ENCODE peak calls at places on chromosomes 2 and 18, in seven cellular contexts. N is GM12891, T is GM12878, J is SK-N-SH, R is GM12892, O is H1, G is HepG2. H is an unnamed sample.

GRCh38 chr2:165122521-165122920 is 81.3 kb downstream of the SCN3A start:
- DNase-seq in N (no peak), T (no peak), J (no peak), R (no peak), O (no peak), G (no peak), H (no peak)

GRCh38 chr2:75614062-75614710 is 32.4 kb upstream of the MRPL19 start:
- DNase-seq in N (no peak), T (no peak), J (no peak), R (no peak), O (no peak), G (no peak), H (no peak)

GRCh38 chr18:74286106-74286856 is 5.5 kb downstream of the CYB5A start:
- DNase-seq in N (no peak), T (no peak), J (no peak), R (no peak), O (no peak), G (no peak), H (no peak)

GRCh38 chr18:12497296-12497695 is 89.6 kb downstream of the PRELID3A start:
- DNase-seq in N (no peak), T (no peak), J (no peak), R (no peak), O (no peak), G (no peak), H (no peak)

GRCh38 chr2:74768401-74768914 is 65.5 kb upstream of the HK2 start:
- DNase-seq in N (no peak), T (no peak), J (no peak), R (no peak), O (no peak), G (no peak), H (no peak)

GRCh38 chr2:148259674-148260073 is 238.8 kb downstream of the MBD5 start:
- DNase-seq in N (no peak), T (no peak), J (no peak), R (no peak), O (no peak), G (no peak), H (no peak)

GRCh38 chr2:97718051-97718882 is 4.9 kb downstream of the ZAP70 start:
- DNase-seq in N (peak; percentile 69), T (no peak), J (no peak), R (peak; percentile 59), O (no peak), G (no peak), H (no peak)

GRCh38 chr18:79525556-79526467 is 130.1 kb downstream of the NFATC1 start:
- DNase-seq in N (no peak), T (no peak), J (no peak), R (no peak), O (peak; percentile 63), G (no peak), H (no peak)

GRCh38 chr2:238965371-238966273 is 117.7 kb downstream of the TWIST2 start:
- DNase-seq in N (no peak), T (no peak), J (no peak), R (no peak), O (no peak), G (no peak), H (no peak)

GRCh38 chr2:238963970-238964331 is 116.1 kb downstream of the TWIST2 start:
- DNase-seq in N (no peak), T (no peak), J (no peak), R (no peak), O (no peak), G (no peak), H (no peak)

GRCh38 chr2:238966274-238966937 is 118.5 kb downstream of the TWIST2 start:
- DNase-seq in N (no peak), T (no peak), J (no peak), R (no peak), O (no peak), G (no peak), H (no peak)

GRCh38 chr2:238964544-238965113 is 116.7 kb downstream of the TWIST2 start:
- DNase-seq in N (no peak), T (no peak), J (no peak), R (no peak), O (no peak), G (no peak), H (no peak)

DNA sequence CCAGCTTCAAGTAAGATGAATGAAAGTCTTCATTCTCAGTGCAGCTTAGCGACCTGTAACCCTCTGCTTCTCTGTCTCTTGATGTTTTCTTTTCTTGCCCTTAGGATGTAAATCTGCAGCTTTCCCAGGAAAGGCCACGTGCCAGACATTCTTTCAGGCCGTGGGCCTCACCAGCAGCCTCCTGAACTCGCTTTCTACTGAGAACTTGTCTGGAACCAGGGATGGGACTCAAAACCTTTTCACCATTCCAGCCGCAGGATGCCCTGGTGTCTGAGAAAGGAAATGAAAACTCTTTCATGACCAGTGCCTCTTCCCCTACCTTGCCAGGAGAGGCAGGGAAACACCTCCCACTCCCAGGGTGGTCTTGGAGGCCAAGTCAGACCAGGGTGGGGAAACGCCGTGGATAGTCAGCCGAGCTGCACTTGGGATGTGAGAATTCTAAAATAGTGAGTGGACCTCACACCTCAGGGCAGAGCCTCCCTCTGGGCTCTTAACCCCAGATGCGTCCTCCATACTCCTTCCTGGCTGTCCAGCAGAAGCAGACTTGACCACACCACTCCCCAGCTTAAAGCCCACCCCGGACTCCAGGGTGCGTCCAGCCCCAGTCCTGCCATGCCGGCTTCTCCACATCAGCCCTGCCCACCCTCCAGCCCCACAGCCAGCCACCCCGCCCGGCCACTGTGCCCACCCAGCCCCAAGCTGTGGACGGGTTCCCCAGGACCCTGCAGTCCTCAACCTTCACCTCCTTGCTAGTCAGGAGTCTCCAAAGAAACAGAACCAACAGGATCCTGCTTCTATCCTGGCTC is 115.5 kb downstream of the TWIST2 start:
- DNase-seq in N (no peak), T (no peak), J (no peak), R (no peak), O (no peak), G (no peak), H (no peak)
- TF ChIP-seq TAF1 in N (no peak), T (no peak), J (no peak), R (no peak), O (no peak), G (no peak), H (no peak)

GRCh38 chr2:101052147-101052546 is 50.1 kb downstream of the RPL31 start:
- DNase-seq in N (no peak), T (no peak), J (no peak), R (no peak), O (no peak), G (no peak), H (no peak)

GRCh38 chr2:101053117-101053516 is 51.0 kb downstream of the RPL31 start:
- DNase-seq in N (no peak), T (no peak), J (no peak), R (no peak), O (no peak), G (no peak), H (no peak)

DNA sequence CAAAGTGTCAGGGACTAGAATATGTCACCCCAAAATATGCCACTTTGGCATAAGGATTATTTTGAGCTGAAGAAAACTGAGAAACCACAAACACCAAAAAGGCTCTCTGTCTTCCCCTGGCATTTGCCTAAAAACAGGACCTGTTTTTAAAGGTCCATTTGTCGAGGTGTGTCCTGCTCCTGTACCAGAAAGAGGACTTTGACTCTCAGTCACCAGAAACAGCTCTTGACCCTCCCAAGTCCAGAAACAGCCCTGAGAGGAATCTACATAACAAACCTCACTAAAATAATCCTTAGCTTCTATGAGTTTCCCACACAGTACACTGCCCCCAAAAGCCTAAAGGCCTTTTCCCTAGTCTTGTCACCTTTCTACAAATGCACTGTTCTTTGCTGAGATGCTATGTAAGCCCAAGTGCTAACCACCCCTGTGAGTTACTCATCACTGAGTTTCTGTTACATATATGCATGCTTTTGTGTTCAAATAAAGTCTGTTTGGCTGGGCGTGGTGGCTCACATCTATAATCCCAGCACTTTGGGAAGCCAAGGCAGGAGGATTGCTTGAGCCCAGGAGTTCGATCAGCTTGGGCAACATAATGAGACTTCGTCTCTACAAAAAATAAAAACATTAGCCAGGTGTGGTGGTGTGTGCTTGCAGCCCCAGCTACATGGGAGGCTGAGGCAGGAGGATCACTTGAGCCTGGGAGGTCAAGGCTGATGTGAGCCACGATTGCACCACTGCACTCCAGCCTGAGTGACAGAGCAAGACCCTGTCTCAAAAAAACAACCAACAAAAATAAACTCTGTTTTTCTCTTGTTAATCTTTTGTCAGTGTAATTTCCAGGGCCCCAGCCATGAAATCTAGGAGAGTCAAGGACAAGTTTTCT is 55.2 kb downstream of the RPL31 start:
- DNase-seq in N (no peak), T (no peak), J (no peak), R (no peak), O (no peak), G (no peak), H (no peak)
- TF ChIP-seq TAF1 in N (no peak), T (no peak), J (no peak), R (no peak), O (no peak), G (no peak), H (no peak)

GRCh38 chr2:171226471-171226870 is 65.8 kb upstream of the TLK1 start:
- DNase-seq in N (no peak), T (no peak), J (no peak), R (no peak), O (no peak), G (no peak), H (no peak)

GRCh38 chr2:171225989-171226388 is 65.3 kb upstream of the TLK1 start:
- DNase-seq in N (no peak), T (no peak), J (no peak), R (no peak), O (no peak), G (no peak), H (no peak)

GRCh38 chr2:171227066-171227782 is 66.5 kb upstream of the TLK1 start:
- DNase-seq in N (no peak), T (no peak), J (no peak), R (no peak), O (no peak), G (no peak), H (peak; percentile 65)

GRCh38 chr2:171228826-171229225 is 68.1 kb upstream of the TLK1 start:
- DNase-seq in N (no peak), T (no peak), J (no peak), R (no peak), O (no peak), G (no peak), H (no peak)

GRCh38 chr2:171225302-171225980 is 64.7 kb upstream of the TLK1 start:
- DNase-seq in N (no peak), T (no peak), J (no peak), R (no peak), O (no peak), G (peak; percentile 57), H (no peak)
- TF ChIP-seq TAF1 in N (no peak), T (no peak), J (no peak), R (no peak), O (no peak), G (no peak), H (no peak)

GRCh38 chr2:26033270-26033768 is 565 bp upstream of the RAB10 start:
- DNase-seq in N (peak; percentile 69), T (no peak), J (no peak), R (no peak), O (peak; percentile 87), G (peak; percentile 82), H (no peak)

GRCh38 chr2:26034597-26035067 is 748 bp downstream of the RAB10 start:
- DNase-seq in N (no peak), T (no peak), J (peak; percentile 50), R (no peak), O (no peak), G (no peak), H (no peak)

GRCh38 chr2:26033769-26034596 is at the start of gene RAB10:
- DNase-seq in N (peak; percentile 96), T (peak; percentile 98), J (peak; percentile 99), R (peak; percentile 94), O (peak; percentile 99), G (peak; percentile 99), H (peak; percentile 99)

GRCh38 chr2:26039603-26040367 is 5.9 kb downstream of the RAB10 start:
- DNase-seq in N (no peak), T (no peak), J (no peak), R (no peak), O (no peak), G (no peak), H (no peak)

GRCh38 chr2:26035110-26035728 is 1.3 kb downstream of the RAB10 start:
- DNase-seq in N (no peak), T (no peak), J (peak; percentile 39), R (no peak), O (no peak), G (no peak), H (peak; percentile 54)
- TF ChIP-seq TAF1 in N (no peak), T (no peak), J (no peak), R (no peak), O (no peak), G (no peak), H (no peak)

H was measured in K562.